ENCODE peak calls at places on chromosomes 13 and 19, in seven cellular contexts. One of them, this sample, is unnamed.

GRCh38 chr13:45850020-45850613 is 1.4 kb downstream of the SIAH3 start:
- DNase-seq in GM12891: no peak
- DNase-seq in upper lobe of left lung: no peak
- DNase-seq in GM23338: peak
- DNase-seq in stomach: no peak
- DNase-seq in HCT116: no peak
- DNase-seq in endothelial cell of umbilical vein: no peak
- DNase-seq in this sample: no peak

GRCh38 chr13:93726173-93727019 is 499.8 kb downstream of the GPC6 start:
- DNase-seq in upper lobe of left lung: no peak
- DNase-seq in stomach: no peak
- DNase-seq in endothelial cell of umbilical vein: no peak
- DNase-seq in GM12891: no peak
- DNase-seq in HCT116: no peak
- DNase-seq in GM23338: peak
- DNase-seq in this sample: no peak

GRCh38 chr13:78029891-78030290 is 111.3 kb upstream of the EDNRB start:
- DNase-seq in upper lobe of left lung: no peak
- DNase-seq in GM12891: no peak
- DNase-seq in HCT116: no peak
- DNase-seq in endothelial cell of umbilical vein: no peak
- DNase-seq in stomach: no peak
- DNase-seq in GM23338: no peak
- DNase-seq in this sample: no peak

GRCh38 chr13:101092985-101093384 is 323.3 kb downstream of the NALCN start:
- DNase-seq in GM12891: no peak
- DNase-seq in upper lobe of left lung: no peak
- DNase-seq in stomach: no peak
- DNase-seq in HCT116: no peak
- DNase-seq in GM23338: no peak
- DNase-seq in endothelial cell of umbilical vein: no peak
- DNase-seq in this sample: no peak

GRCh38 chr13:77047649-77048343 is 20.8 kb upstream of the FBXL3 start:
- DNase-seq in HCT116: no peak
- DNase-seq in GM23338: no peak
- DNase-seq in endothelial cell of umbilical vein: no peak
- DNase-seq in stomach: no peak
- DNase-seq in upper lobe of left lung: no peak
- DNase-seq in GM12891: no peak
- DNase-seq in this sample: no peak

GRCh38 chr13:26254583-26255102 is 714 bp downstream of the CDK8 start:
- DNase-seq in GM12891: peak
- DNase-seq in HCT116: no peak
- DNase-seq in GM23338: peak
- DNase-seq in endothelial cell of umbilical vein: peak
- DNase-seq in stomach: peak
- DNase-seq in upper lobe of left lung: peak
- DNase-seq in this sample: peak

GRCh38 chr19:40776966-40777794 is 867 bp upstream of the RAB4B start:
- DNase-seq in GM12891: peak
- DNase-seq in stomach: peak
- DNase-seq in HCT116: peak
- DNase-seq in endothelial cell of umbilical vein: peak
- DNase-seq in GM23338: peak
- DNase-seq in upper lobe of left lung: peak
- DNase-seq in this sample: peak

GRCh38 chr13:55815458-55816033 is 1325.2 kb upstream of the PRR20A start:
- DNase-seq in GM12891: no peak
- DNase-seq in HCT116: no peak
- DNase-seq in stomach: no peak
- DNase-seq in GM23338: no peak
- DNase-seq in upper lobe of left lung: no peak
- DNase-seq in endothelial cell of umbilical vein: no peak
- DNase-seq in this sample: no peak

GRCh38 chr19:47658431-47659383 is 49.8 kb downstream of the BICRA start:
- DNase-seq in HCT116: no peak
- DNase-seq in GM12891: no peak
- DNase-seq in endothelial cell of umbilical vein: peak
- DNase-seq in upper lobe of left lung: no peak
- DNase-seq in GM23338: no peak
- DNase-seq in stomach: peak
- DNase-seq in this sample: peak

GRCh38 chr19:38012290-38012689 is 105.3 kb downstream of the SIPA1L3 start:
- DNase-seq in upper lobe of left lung: no peak
- DNase-seq in GM12891: no peak
- DNase-seq in GM23338: peak
- DNase-seq in endothelial cell of umbilical vein: no peak
- DNase-seq in stomach: no peak
- DNase-seq in HCT116: no peak
- DNase-seq in this sample: no peak

GRCh38 chr19:21020298-21021227 is at the start of gene ZNF430:
- DNase-seq in HCT116: peak
- DNase-seq in endothelial cell of umbilical vein: peak
- DNase-seq in GM12891: peak
- DNase-seq in upper lobe of left lung: peak
- DNase-seq in stomach: peak
- DNase-seq in GM23338: peak
- DNase-seq in this sample: peak

GRCh38 chr19:6674868-6675305 is 4.9 kb upstream of the TNFSF14 start:
- DNase-seq in stomach: peak
- DNase-seq in GM12891: peak
- DNase-seq in HCT116: no peak
- DNase-seq in GM23338: peak
- DNase-seq in endothelial cell of umbilical vein: peak
- DNase-seq in upper lobe of left lung: peak
- DNase-seq in this sample: peak

GRCh38 chr13:48739346-48740037 is 85.8 kb downstream of the CYSLTR2 start:
- DNase-seq in GM23338: no peak
- DNase-seq in upper lobe of left lung: no peak
- DNase-seq in endothelial cell of umbilical vein: no peak
- DNase-seq in GM12891: no peak
- DNase-seq in HCT116: no peak
- DNase-seq in stomach: no peak
- DNase-seq in this sample: no peak

GRCh38 chr13:30429235-30429634 is 6.9 kb downstream of the UBE2L5 start:
- DNase-seq in GM23338: no peak
- DNase-seq in upper lobe of left lung: no peak
- DNase-seq in HCT116: no peak
- DNase-seq in stomach: no peak
- DNase-seq in endothelial cell of umbilical vein: no peak
- DNase-seq in GM12891: no peak
- DNase-seq in this sample: no peak

GRCh38 chr19:29812881-29813275 is 1.1 kb downstream of the CCNE1 start:
- DNase-seq in GM12891: no peak
- DNase-seq in HCT116: no peak
- DNase-seq in stomach: no peak
- DNase-seq in GM23338: no peak
- DNase-seq in endothelial cell of umbilical vein: no peak
- DNase-seq in upper lobe of left lung: no peak
- DNase-seq in this sample: no peak

GRCh38 chr19:39845621-39846175 is 481 bp downstream of the FBL start:
- DNase-seq in stomach: no peak
- DNase-seq in GM23338: peak
- DNase-seq in HCT116: no peak
- DNase-seq in endothelial cell of umbilical vein: no peak
- DNase-seq in upper lobe of left lung: no peak
- DNase-seq in GM12891: no peak
- DNase-seq in this sample: no peak

DNA sequence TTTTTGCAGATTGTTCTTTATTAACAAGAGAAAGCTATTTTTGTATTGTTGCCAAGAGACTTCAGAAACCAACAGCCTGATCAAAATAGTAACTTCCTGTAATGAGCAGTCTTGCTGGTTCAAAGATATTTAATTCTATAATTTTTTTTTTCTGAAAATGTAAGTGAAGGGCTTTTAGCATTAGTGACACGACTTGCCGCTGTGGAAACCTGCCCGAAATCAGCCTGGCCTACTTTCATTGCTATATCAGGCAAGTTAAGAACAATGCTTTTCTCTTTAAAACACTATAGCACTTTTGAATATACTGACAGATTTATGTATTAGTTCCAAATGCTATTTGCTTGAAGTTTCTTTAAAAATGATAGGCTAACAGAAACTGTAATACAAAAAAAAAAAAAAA is 374.3 kb downstream of the EFNB2 start:
- DNase-seq in GM12891: no peak
- DNase-seq in stomach: no peak
- DNase-seq in upper lobe of left lung: no peak
- DNase-seq in endothelial cell of umbilical vein: peak
- DNase-seq in HCT116: no peak
- DNase-seq in GM23338: no peak
- DNase-seq in this sample: no peak
- TF ChIP-seq POLR2AphosphoS5 in GM12891: no peak
- TF ChIP-seq POLR2AphosphoS5 in stomach: no peak
- TF ChIP-seq POLR2AphosphoS5 in upper lobe of left lung: no peak
- TF ChIP-seq POLR2AphosphoS5 in endothelial cell of umbilical vein: no peak
- TF ChIP-seq POLR2AphosphoS5 in HCT116: no peak
- TF ChIP-seq POLR2AphosphoS5 in GM23338: no peak
- TF ChIP-seq POLR2AphosphoS5 in this sample: no peak

DNA sequence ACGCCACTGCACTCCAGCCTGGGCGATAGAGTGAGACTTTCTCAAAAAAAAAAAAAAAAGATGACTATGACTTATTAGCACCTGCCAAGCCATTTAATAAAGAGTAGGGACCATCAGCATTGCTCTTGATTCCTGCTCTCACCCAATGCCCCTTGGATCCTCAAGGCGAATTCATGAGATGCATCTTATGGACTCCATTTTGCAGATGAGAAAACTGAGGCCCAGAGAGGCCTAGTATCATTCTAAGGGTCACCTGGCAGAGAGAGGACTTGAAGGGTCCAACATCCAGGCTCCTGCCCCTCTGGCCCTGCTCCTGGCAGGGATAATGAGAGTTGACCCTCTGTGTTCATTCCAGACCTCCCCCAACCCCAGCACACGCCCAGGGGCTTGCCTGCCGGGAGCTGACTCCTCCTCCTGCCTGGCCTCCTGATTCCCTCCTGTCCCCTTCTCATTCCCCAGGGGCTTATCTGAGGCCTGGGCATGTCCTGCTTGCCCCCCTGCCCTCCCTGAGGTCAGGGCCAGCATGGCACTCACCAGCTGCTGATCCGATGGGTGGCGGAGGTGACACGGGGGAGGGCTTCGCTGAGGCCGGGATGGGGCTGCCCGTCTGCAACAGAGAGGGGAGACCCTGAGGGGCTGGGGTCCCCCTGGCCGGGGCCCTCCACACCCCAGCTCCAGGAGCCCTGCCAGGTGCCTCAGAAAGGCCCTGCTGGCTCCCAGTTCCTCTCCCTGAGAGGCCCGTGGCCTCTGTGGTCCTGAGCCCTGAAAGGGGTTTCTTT is 7.4 kb downstream of the WIZ start:
- DNase-seq in GM12891: no peak
- DNase-seq in HCT116: no peak
- DNase-seq in GM23338: no peak
- DNase-seq in upper lobe of left lung: no peak
- DNase-seq in endothelial cell of umbilical vein: no peak
- DNase-seq in stomach: no peak
- DNase-seq in this sample: no peak
- TF ChIP-seq POLR2AphosphoS5 in GM12891: no peak
- TF ChIP-seq POLR2AphosphoS5 in HCT116: no peak
- TF ChIP-seq POLR2AphosphoS5 in GM23338: no peak
- TF ChIP-seq POLR2AphosphoS5 in upper lobe of left lung: no peak
- TF ChIP-seq POLR2AphosphoS5 in endothelial cell of umbilical vein: no peak
- TF ChIP-seq POLR2AphosphoS5 in stomach: no peak
- TF ChIP-seq POLR2AphosphoS5 in this sample: no peak

DNA sequence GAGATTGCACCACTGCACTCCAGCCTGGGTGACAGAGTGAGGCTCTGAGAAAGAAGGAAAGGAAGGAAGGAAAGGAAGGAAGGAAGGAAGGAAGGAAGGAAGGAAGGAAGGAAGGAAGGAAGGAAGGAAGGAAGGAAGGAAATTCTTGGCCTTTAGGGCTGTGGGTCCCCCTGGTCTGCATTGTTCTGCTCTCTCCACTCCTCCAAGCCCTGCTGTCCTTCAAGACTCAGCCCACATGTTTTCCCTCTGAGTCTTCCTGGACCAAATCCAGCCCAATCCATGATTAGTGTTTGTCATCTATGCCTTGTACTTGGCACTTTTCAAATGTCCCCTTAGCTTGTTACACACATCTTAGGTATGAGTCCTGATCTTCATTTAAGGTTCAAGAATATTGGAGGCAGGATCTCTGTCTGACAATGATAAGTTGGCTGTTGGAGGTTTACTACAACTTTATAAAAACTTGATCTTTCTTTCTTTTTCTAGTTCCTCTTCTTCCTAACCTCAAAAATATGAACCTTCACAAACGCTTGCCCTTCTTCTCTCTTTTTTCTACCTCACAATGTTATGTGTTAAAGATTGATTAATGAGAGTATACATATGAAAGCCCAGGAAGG is 48.9 kb upstream of the INTS6 start:
- DNase-seq in endothelial cell of umbilical vein: no peak
- DNase-seq in stomach: no peak
- DNase-seq in GM23338: no peak
- DNase-seq in upper lobe of left lung: no peak
- DNase-seq in HCT116: no peak
- DNase-seq in GM12891: no peak
- DNase-seq in this sample: no peak
- TF ChIP-seq POLR2AphosphoS5 in endothelial cell of umbilical vein: no peak
- TF ChIP-seq POLR2AphosphoS5 in stomach: no peak
- TF ChIP-seq POLR2AphosphoS5 in GM23338: no peak
- TF ChIP-seq POLR2AphosphoS5 in upper lobe of left lung: no peak
- TF ChIP-seq POLR2AphosphoS5 in HCT116: no peak
- TF ChIP-seq POLR2AphosphoS5 in GM12891: no peak
- TF ChIP-seq POLR2AphosphoS5 in this sample: no peak

GRCh38 chr13:27905650-27906049 is 14.2 kb upstream of the PDX1 start:
- DNase-seq in stomach: no peak
- DNase-seq in endothelial cell of umbilical vein: no peak
- DNase-seq in upper lobe of left lung: no peak
- DNase-seq in GM12891: no peak
- DNase-seq in GM23338: no peak
- DNase-seq in HCT116: no peak
- DNase-seq in this sample: no peak

GRCh38 chr13:27913116-27913515 is 6.7 kb upstream of the PDX1 start:
- DNase-seq in GM23338: no peak
- DNase-seq in GM12891: no peak
- DNase-seq in stomach: no peak
- DNase-seq in upper lobe of left lung: no peak
- DNase-seq in endothelial cell of umbilical vein: no peak
- DNase-seq in HCT116: no peak
- DNase-seq in this sample: no peak

GRCh38 chr13:27907139-27907787 is 12.5 kb upstream of the PDX1 start:
- DNase-seq in upper lobe of left lung: no peak
- DNase-seq in GM23338: no peak
- DNase-seq in HCT116: no peak
- DNase-seq in endothelial cell of umbilical vein: no peak
- DNase-seq in GM12891: no peak
- DNase-seq in stomach: no peak
- DNase-seq in this sample: no peak

GRCh38 chr13:27911499-27911898 is 8.3 kb upstream of the PDX1 start:
- DNase-seq in HCT116: no peak
- DNase-seq in GM23338: no peak
- DNase-seq in GM12891: no peak
- DNase-seq in endothelial cell of umbilical vein: no peak
- DNase-seq in upper lobe of left lung: no peak
- DNase-seq in stomach: no peak
- DNase-seq in this sample: no peak

DNA sequence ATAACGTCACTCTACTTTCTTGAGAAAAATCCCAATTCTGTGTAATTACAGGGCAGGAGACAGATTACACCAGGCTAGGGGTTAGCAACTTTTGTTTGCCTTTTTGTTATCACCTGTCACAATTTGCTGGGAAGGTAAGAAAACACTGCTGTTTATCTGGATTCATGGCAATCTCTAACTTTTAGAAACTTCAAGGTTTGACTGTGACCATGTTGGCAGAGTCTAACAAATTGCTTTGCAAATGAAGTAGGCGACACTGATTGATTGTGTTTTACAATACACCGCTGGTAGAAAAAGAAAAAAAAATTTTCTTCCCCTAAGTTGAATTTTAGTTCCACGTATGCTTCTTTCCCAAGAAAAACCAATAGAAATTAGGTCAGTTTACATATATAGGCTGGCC is 10.4 kb upstream of the PDX1 start:
- DNase-seq in upper lobe of left lung: no peak
- DNase-seq in endothelial cell of umbilical vein: no peak
- DNase-seq in stomach: no peak
- DNase-seq in HCT116: no peak
- DNase-seq in GM23338: no peak
- DNase-seq in GM12891: no peak
- DNase-seq in this sample: no peak
- TF ChIP-seq POLR2AphosphoS5 in upper lobe of left lung: no peak
- TF ChIP-seq POLR2AphosphoS5 in endothelial cell of umbilical vein: no peak
- TF ChIP-seq POLR2AphosphoS5 in stomach: no peak
- TF ChIP-seq POLR2AphosphoS5 in HCT116: no peak
- TF ChIP-seq POLR2AphosphoS5 in GM23338: no peak
- TF ChIP-seq POLR2AphosphoS5 in GM12891: no peak
- TF ChIP-seq POLR2AphosphoS5 in this sample: no peak